ENCODE peak calls at places on chromosomes 6 and 20, in six cellular contexts. W is mucosa of descending colon, N is neural progenitor cell, L is transverse colon, I is lower lobe of right lung, O is right lobe of liver. M is an unnamed sample. For H3K4me1, the result is how much of the 10 kb centered on the place peaks cover.

GRCh38 chr6:53929340-53930120 is 134.7 kb downstream of the LRRC1 start:
- DNase-seq in I (no peak), N (no peak), L (no peak), O (no peak), W (no peak), M (no peak)

GRCh38 chr6:33621396-33622388 is 570 bp downstream of the ITPR3 start:
- DNase-seq in O (no peak), L (peak), N (peak), W (peak), I (peak), M (no peak)

GRCh38 chr20:21681932-21682318 is 23.5 kb upstream of the PAX1 start:
- DNase-seq in N (no peak), O (no peak), W (no peak), L (no peak), I (no peak), M (no peak)

GRCh38 chr6:11042750-11043551 is 1.2 kb downstream of the ELOVL2 start:
- DNase-seq in O (no peak), L (no peak), I (no peak), N (peak), W (no peak), M (no peak)

GRCh38 chr6:168485804-168486203 is 44.8 kb downstream of the SMOC2 start:
- DNase-seq in W (no peak), I (no peak), N (no peak), L (no peak), O (no peak), M (no peak)

GRCh38 chr6:151209071-151209831 is 30.5 kb upstream of the AKAP12 start:
- DNase-seq in O (no peak), N (no peak), I (no peak), W (no peak), L (no peak), M (no peak)

GRCh38 chr6:132210886-132211563 is 190.2 kb downstream of the MOXD1 start:
- DNase-seq in I (no peak), O (no peak), W (no peak), N (no peak), L (no peak), M (no peak)

GRCh38 chr6:145034664-145035063 is 700.7 kb downstream of the EPM2A start:
- DNase-seq in O (no peak), W (no peak), I (no peak), N (no peak), L (no peak), M (no peak)

GRCh38 chr20:40682104-40683045 is 6.7 kb downstream of the MAFB start:
- DNase-seq in I (peak), O (peak), L (no peak), W (no peak), N (peak), M (peak)

GRCh38 chr20:39775110-39775509 is 813.0 kb downstream of the DHX35 start:
- DNase-seq in O (no peak), L (no peak), I (peak), N (no peak), W (peak), M (peak)

GRCh38 chr6:30556006-30556713 is at the start of gene GNL1:
- DNase-seq in I (peak), W (peak), L (peak), O (peak), N (peak), M (peak)
- TF ChIP-seq CTCF in I (peak), W (no peak), L (no peak), O (no peak), N (peak), M (no peak)

DNA sequence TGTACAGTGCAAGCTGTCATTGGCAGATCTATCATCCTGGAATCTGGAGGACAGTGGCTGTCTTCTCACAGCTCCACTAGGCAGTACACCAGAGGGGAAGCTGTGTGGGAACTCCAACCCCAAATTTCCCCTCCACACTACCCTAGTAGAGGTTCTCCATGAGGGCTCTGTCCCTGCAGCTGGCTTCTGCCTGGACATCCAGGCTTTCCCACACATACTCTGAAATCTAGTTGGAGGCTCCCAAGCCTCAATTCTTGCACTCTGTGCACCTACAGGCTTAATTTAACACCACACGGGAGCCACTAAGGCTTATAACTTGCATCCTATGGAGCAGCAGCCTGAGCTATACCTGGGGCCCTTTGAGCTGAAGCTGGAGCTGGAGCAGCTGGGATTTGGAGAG is 43.0 kb upstream of the TRIM39 start:
- DNase-seq in W (no peak), L (no peak), N (no peak), O (no peak), I (no peak), M (no peak)
- H3K4me1 ChIP-seq in W (under half), L (under half), N (under half), O (under half), I (under half), M (under half)

GRCh38 chr20:57329608-57330221 is at the start of gene SPO11:
- DNase-seq in I (no peak), N (peak), O (no peak), W (no peak), L (no peak), M (no peak)
- TF ChIP-seq CTCF in I (no peak), N (peak), O (no peak), W (no peak), L (no peak), M (no peak)

DNA sequence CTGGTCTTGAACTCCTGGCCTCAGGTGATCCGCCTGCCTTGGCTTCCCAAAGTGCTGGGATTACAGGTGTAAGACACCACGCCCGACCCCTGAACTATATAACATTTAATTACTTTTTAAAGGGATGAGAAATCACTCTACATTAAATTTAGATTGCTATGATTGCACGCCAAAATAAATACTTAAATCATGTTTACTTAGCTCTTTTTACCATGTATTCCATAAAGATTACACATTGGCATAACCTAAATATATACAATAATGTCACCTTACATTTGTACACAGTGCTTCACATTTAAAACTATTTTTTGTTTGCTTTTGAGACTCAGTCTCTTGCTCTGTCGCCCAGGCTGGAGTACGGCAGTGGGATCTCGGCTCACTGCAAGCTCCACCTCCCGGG is 86.4 kb downstream of the IRAK1BP1 start:
- DNase-seq in L (no peak), W (peak), O (no peak), N (no peak), I (no peak), M (no peak)
- H3K4me1 ChIP-seq in L (under half), W (under half), O (under half), N (under half), I (under half), M (under half)

DNA sequence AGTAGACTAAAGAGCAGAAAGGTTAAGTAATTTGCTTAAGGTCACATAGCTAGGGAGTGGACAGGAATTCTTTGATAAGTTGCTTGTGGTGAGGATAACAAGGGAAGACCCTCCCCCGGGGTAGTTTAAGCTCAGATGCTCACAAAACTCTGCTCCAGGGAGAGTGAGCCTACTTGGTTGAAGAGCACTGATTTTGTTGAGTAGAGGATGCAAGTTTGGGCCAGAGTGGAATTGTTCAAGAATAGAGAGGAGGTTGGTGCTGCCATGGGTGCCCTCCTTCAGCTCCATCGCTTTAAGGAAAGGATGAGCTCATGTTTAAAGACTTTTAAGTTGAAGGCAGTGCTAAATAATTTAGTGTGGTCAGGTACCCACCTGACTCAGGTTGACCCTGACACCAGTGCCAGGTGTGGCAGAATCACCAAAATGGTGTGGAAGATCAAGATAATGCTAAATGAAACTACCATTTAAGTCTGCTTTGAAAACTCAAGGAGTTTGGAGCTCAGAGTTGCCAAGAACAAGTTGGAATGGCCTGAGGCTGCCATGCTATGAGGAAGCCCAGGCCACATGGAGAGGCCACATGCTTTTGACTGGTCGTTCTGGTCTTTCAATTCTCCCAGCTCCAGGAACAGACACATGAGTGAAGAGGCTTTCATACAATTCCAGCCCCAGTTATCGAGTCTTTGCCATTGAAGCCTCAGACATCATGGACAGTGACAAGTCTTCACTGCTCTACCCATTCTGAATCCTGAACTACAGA is 8.0 kb upstream of the TCF15 start:
- DNase-seq in W (no peak), N (no peak), O (no peak), L (no peak), I (no peak), M (no peak)
- TF ChIP-seq CTCF in W (no peak), N (no peak), O (no peak), L (no peak), I (no peak), M (no peak)

DNA sequence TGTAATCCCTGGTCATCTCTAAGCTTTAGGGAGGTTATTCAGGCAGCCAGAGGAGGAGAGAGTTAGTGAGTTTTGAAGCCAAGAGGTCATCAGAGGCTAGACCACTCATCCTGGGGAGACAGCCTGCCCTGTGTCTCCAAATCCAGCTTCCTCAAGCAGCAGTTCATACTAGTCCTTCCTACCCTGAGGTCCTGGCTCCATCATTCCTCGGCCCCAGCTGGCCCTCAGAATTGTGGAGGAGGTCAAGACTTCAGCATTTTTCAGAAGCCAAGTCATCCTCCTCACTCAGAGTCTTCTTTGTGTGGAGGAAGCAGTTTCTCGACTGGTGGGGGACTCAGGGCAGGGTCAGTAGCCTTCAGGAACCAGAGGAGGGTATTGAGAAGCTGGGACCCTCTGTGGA is 12.4 kb upstream of the KIAA1755 start:
- DNase-seq in N (no peak), I (no peak), O (no peak), L (no peak), W (no peak), M (no peak)
- H3K4me1 ChIP-seq in N (under half), I (under half), O (under half), L (under half), W (under half), M (under half)

DNA sequence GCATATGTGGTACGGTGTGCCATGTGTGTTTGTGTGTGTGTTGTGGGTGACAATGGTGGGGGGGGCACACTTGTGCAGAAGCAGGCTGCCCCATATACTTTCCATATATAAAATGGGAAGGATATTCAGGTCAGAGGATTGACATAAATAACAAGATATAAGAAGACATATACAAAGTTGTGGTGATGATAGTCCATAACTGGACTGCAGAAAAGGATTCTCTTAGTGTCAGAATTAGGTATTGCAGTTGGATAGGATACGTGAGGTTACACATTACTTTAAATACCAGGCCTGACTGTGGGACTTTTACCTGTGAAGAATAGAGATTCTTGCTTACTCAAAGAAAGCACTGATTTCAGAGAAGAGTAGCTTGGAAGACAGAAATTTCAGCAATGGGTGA is 1260.3 kb downstream of the EPHA7 start:
- DNase-seq in N (no peak), W (no peak), L (no peak), O (no peak), I (no peak), M (no peak)
- TF ChIP-seq CTCF in N (peak), W (no peak), L (no peak), O (no peak), I (no peak), M (no peak)

M was measured in tibial artery.